ENCODE peak calls at places on chromosome 13, in eight cellular contexts. O is tibial nerve, E is Peyer's patch, A is nephron progenitor cell, D is Calu3, U is sigmoid colon, H is cardiac fibroblast, Q is heart left ventricle. K is an unnamed sample.
A peak's percentile ranks its signal among the peaks of the same experiment; 100 is the strongest.

GRCh38 chr13:32947886-32948285 is 68.3 kb upstream of the KL start:
- DNase-seq in O (no peak), E (no peak), A (no peak), D (no peak), U (no peak), H (no peak), Q (no peak), K (no peak)

GRCh38 chr13:94169783-94170513 is 309.5 kb downstream of the DCT start:
- DNase-seq in O (no peak), E (no peak), A (no peak), D (no peak), U (no peak), H (no peak), Q (no peak), K (no peak)

GRCh38 chr13:96179309-96179708 is 89.4 kb downstream of the HS6ST3 start:
- DNase-seq in O (no peak), E (no peak), A (no peak), D (no peak), U (no peak), H (no peak), Q (no peak), K (no peak)

GRCh38 chr13:111945086-111945485 is 121.9 kb upstream of the SOX1 start:
- DNase-seq in O (no peak), E (no peak), A (no peak), D (no peak), U (no peak), H (no peak), Q (no peak), K (no peak)

GRCh38 chr13:48654511-48654910 is 782 bp downstream of the CYSLTR2 start:
- DNase-seq in O (no peak), E (no peak), A (no peak), D (no peak), U (no peak), H (no peak), Q (no peak), K (no peak)

GRCh38 chr13:112688560-112689497 is 1.0 kb upstream of the ATP11A start:
- DNase-seq in O (peak; percentile 40), E (peak; percentile 56), A (no peak), D (no peak), U (no peak), H (peak; percentile 12), Q (no peak), K (no peak)

GRCh38 chr13:74767031-74767430 is 632.8 kb upstream of the KLF12 start:
- DNase-seq in O (no peak), E (no peak), A (no peak), D (no peak), U (no peak), H (peak; percentile 90), Q (no peak), K (no peak)

GRCh38 chr13:108919036-108919907 is 289.9 kb downstream of the MYO16 start:
- DNase-seq in O (no peak), E (no peak), A (no peak), D (no peak), U (no peak), H (peak; percentile 46), Q (no peak), K (no peak)

GRCh38 chr13:97235549-97236206 is 13.5 kb downstream of the MBNL2 start:
- DNase-seq in O (no peak), E (no peak), A (no peak), D (no peak), U (no peak), H (no peak), Q (peak; percentile 62), K (peak; percentile 74)

GRCh38 chr13:113976711-113977684 is 3.1 kb upstream of the C13orf46 start:
- DNase-seq in O (no peak), E (peak; percentile 42), A (no peak), D (peak; percentile 24), U (peak; percentile 62), H (peak; percentile 82), Q (no peak), K (peak; percentile 44)

GRCh38 chr13:51488212-51488611 is 35.4 kb upstream of the INTS6 start:
- DNase-seq in O (no peak), E (no peak), A (no peak), D (no peak), U (no peak), H (no peak), Q (no peak), K (no peak)

GRCh38 chr13:32175943-32176342 is 139.2 kb downstream of the ZAR1L start:
- DNase-seq in O (no peak), E (no peak), A (no peak), D (no peak), U (no peak), H (no peak), Q (no peak), K (no peak)

GRCh38 chr13:104034891-104035290 is 968.7 kb upstream of the SLC10A2 start:
- DNase-seq in O (no peak), E (no peak), A (no peak), D (no peak), U (no peak), H (no peak), Q (no peak), K (no peak)

GRCh38 chr13:52348081-52348480 is 57.9 kb downstream of the THSD1 start:
- DNase-seq in O (no peak), E (no peak), A (peak; percentile 12), D (no peak), U (no peak), H (peak; percentile 67), Q (no peak), K (no peak)

GRCh38 chr13:111948811-111949210 is 118.1 kb upstream of the SOX1 start:
- DNase-seq in O (no peak), E (peak; percentile 24), A (no peak), D (no peak), U (no peak), H (no peak), Q (no peak), K (no peak)

GRCh38 chr13:98484289-98485219 is 92.4 kb downstream of the STK24 start:
- DNase-seq in O (peak; percentile 50), E (peak; percentile 92), A (peak; percentile 78), D (peak; percentile 77), U (peak; percentile 91), H (peak; percentile 98), Q (peak; percentile 61), K (peak; percentile 87)

GRCh38 chr13:20093946-20094345 is 66.9 kb downstream of the GJA3 start:
- DNase-seq in O (no peak), E (no peak), A (no peak), D (no peak), U (no peak), H (no peak), Q (no peak), K (peak; percentile 14)

GRCh38 chr13:20090349-20090748 is 70.5 kb downstream of the GJA3 start:
- DNase-seq in O (no peak), E (no peak), A (no peak), D (no peak), U (no peak), H (no peak), Q (no peak), K (no peak)
- TF ChIP-seq CTCF in O (no peak), E (no peak), A (no peak), D (no peak), U (no peak), H (no peak), Q (peak; percentile 10), K (no peak)

GRCh38 chr13:36084131-36084530 is 47.1 kb downstream of the DCLK1 start:
- DNase-seq in O (no peak), E (no peak), A (no peak), D (no peak), U (no peak), H (no peak), Q (no peak), K (no peak)

GRCh38 chr13:36088001-36088400 is 43.2 kb downstream of the DCLK1 start:
- DNase-seq in O (no peak), E (no peak), A (no peak), D (no peak), U (no peak), H (no peak), Q (no peak), K (no peak)

GRCh38 chr13:36089130-36089529 is 42.1 kb downstream of the DCLK1 start:
- DNase-seq in O (no peak), E (no peak), A (no peak), D (no peak), U (peak; percentile 79), H (no peak), Q (no peak), K (no peak)

GRCh38 chr13:36088463-36088862 is 42.7 kb downstream of the DCLK1 start:
- DNase-seq in O (no peak), E (no peak), A (no peak), D (no peak), U (no peak), H (no peak), Q (no peak), K (no peak)

GRCh38 chr13:36086117-36086516 is 45.1 kb downstream of the DCLK1 start:
- DNase-seq in O (no peak), E (no peak), A (no peak), D (no peak), U (no peak), H (no peak), Q (no peak), K (no peak)
- TF ChIP-seq CTCF in O (no peak), E (no peak), A (no peak), D (no peak), U (no peak), H (no peak), Q (no peak), K (no peak)

DNA sequence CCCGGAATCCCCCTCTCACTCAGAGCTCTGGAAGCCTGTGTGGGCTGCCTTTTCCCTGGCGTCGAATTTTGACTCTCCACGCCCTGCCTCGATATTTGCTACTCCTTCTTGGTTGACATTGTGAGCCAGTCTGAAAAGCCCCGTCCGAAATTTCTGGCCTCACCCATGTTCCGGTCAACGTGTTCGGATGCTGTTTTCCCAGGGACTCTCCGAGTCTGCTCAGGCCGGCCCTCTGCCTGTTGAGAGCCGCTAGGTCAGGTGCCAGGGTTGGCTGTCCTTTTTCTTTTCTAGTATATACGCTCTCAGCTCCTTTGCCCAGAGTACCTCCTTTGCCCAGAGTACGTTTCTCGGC is 6.8 kb upstream of the DGKH start:
- DNase-seq in O (peak; percentile 49), E (peak; percentile 62), A (peak; percentile 50), D (peak; percentile 55), U (peak; percentile 86), H (peak; percentile 80), Q (peak; percentile 51), K (peak; percentile 58)
- TF ChIP-seq CTCF in O (peak; percentile 16), E (no peak), A (peak; percentile 16), D (no peak), U (peak; percentile 52), H (peak; percentile 74), Q (peak; percentile 15), K (peak; percentile 30)

GRCh38 chr13:110444226-110444653 is 117.3 kb downstream of the RAB20 start:
- DNase-seq in O (peak; percentile 43), E (no peak), A (no peak), D (peak; percentile 11), U (peak; percentile 83), H (peak; percentile 76), Q (no peak), K (peak; percentile 42)
- TF ChIP-seq CTCF in O (no peak), E (no peak), A (no peak), D (no peak), U (peak; percentile 19), H (peak; percentile 41), Q (peak; percentile 8), K (no peak)

DNA sequence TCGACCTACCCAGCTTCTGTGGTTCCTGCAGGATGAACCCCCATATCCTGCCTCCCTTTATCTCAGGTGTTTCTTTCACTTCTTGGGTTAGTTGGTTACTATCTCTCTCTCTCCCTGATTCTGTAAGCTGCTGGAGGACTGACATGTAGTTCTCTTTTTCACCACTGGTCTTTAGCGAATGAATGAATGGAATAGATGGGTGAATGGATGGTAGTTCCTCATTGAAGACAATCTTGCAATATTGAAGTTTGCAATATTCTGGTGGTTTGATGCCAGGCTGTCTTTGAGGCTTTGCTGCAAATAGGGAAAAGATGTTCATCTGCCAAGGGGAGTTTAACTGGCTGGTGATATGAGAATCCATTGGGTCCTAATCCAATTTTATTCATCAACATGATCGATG is 120.2 kb downstream of the UBL3 start:
- DNase-seq in O (no peak), E (no peak), A (no peak), D (no peak), U (no peak), H (no peak), Q (no peak), K (no peak)
- TF ChIP-seq CTCF in O (no peak), E (no peak), A (no peak), D (no peak), U (no peak), H (peak; percentile 13), Q (no peak), K (no peak)

K was measured in mucosa of descending colon.